ENCODE peak calls at places on chromosome 12, in eight cellular contexts. J is foreskin fibroblast, V is foreskin keratinocyte, M is activated gamma-delta T cell treated with Interleukin-2 at 50 U/mL for 16 hours, U is astrocyte of the hippocampus, Y is GM10248, S is NCI-H1105 treated with DMSO at 0.1 percent for 48 hours, B is substantia nigra. W is an unnamed sample.

GRCh38 chr12:6684609-6685008 is 4.6 kb downstream of the ZNF384 start:
- DNase-seq in J (peak), V (no peak), M (no peak), U (no peak), Y (no peak), S (peak), B (no peak), W (peak)

GRCh38 chr12:49198431-49199155 is 9.7 kb upstream of the TUBA1A start:
- DNase-seq in J (peak), V (peak), M (no peak), U (peak), Y (no peak), S (peak), B (peak), W (peak)

GRCh38 chr12:48998497-48999353 is 450 bp downstream of the DDN start:
- DNase-seq in J (peak), V (no peak), M (no peak), U (peak), Y (peak), S (no peak), B (no peak), W (peak)

GRCh38 chr12:90253674-90254181 is 545.1 kb upstream of the ATP2B1 start:
- DNase-seq in J (peak), V (peak), M (peak), U (peak), Y (peak), S (no peak), B (no peak), W (peak)

GRCh38 chr12:6294533-6295186 is 15.8 kb upstream of the PLEKHG6 start:
- DNase-seq in J (no peak), V (no peak), M (no peak), U (no peak), Y (no peak), S (no peak), B (no peak), W (no peak)

GRCh38 chr12:49027846-49028245 is 9.3 kb upstream of the PRKAG1 start:
- DNase-seq in J (no peak), V (no peak), M (no peak), U (no peak), Y (no peak), S (no peak), B (no peak), W (no peak)

GRCh38 chr12:54426690-54427089 is 7.6 kb upstream of the ITGA5 start:
- DNase-seq in J (no peak), V (no peak), M (no peak), U (no peak), Y (no peak), S (no peak), B (no peak), W (no peak)

GRCh38 chr12:102376251-102376747 is 104.1 kb downstream of the IGF1 start:
- DNase-seq in J (peak), V (no peak), M (no peak), U (peak), Y (no peak), S (no peak), B (no peak), W (no peak)

GRCh38 chr12:117105902-117106301 is 6.7 kb upstream of the TESC start:
- DNase-seq in J (no peak), V (no peak), M (peak), U (no peak), Y (no peak), S (no peak), B (no peak), W (no peak)

GRCh38 chr12:13103391-13104033 is at the start of gene GSG1:
- DNase-seq in J (peak), V (peak), M (no peak), U (no peak), Y (no peak), S (no peak), B (no peak), W (peak)

GRCh38 chr12:20050166-20050565 is 318.2 kb upstream of the PDE3A start:
- DNase-seq in J (peak), V (no peak), M (no peak), U (peak), Y (no peak), S (no peak), B (no peak), W (peak)

GRCh38 chr12:88947486-88948043 is 367.3 kb upstream of the KITLG start:
- DNase-seq in J (no peak), V (no peak), M (no peak), U (no peak), Y (no peak), S (peak), B (no peak), W (no peak)

GRCh38 chr12:76341436-76342030 is 6.7 kb downstream of the BBS10 start:
- DNase-seq in J (peak), V (peak), M (no peak), U (no peak), Y (no peak), S (no peak), B (no peak), W (no peak)

GRCh38 chr12:33825986-33826602 is 196.2 kb upstream of the ALG10 start:
- DNase-seq in J (no peak), V (no peak), M (no peak), U (no peak), Y (no peak), S (peak), B (no peak), W (no peak)

GRCh38 chr12:32413412-32413811 is 14.1 kb downstream of the FGD4 start:
- DNase-seq in J (no peak), V (no peak), M (no peak), U (no peak), Y (no peak), S (no peak), B (no peak), W (no peak)

GRCh38 chr12:105882404-105882803 is 256.4 kb downstream of the NUAK1 start:
- DNase-seq in J (no peak), V (no peak), M (no peak), U (peak), Y (no peak), S (no peak), B (no peak), W (peak)

GRCh38 chr12:77957034-77957433 is 126.3 kb downstream of the NAV3 start:
- DNase-seq in J (no peak), V (no peak), M (no peak), U (no peak), Y (no peak), S (no peak), B (no peak), W (no peak)

GRCh38 chr12:27220057-27220987 is 23.8 kb upstream of the STK38L start:
- DNase-seq in J (peak), V (peak), M (no peak), U (no peak), Y (peak), S (no peak), B (no peak), W (peak)

GRCh38 chr12:52249041-52249461 is 16.0 kb downstream of the KRT7 start:
- DNase-seq in J (no peak), V (no peak), M (no peak), U (peak), Y (no peak), S (no peak), B (peak), W (peak)

GRCh38 chr12:53063708-53064612 is 14.1 kb downstream of the TNS2 start:
- DNase-seq in J (peak), V (no peak), M (no peak), U (peak), Y (no peak), S (no peak), B (no peak), W (peak)

GRCh38 chr12:2268478-2269286 is 215.9 kb downstream of the CACNA1C start:
- DNase-seq in J (peak), V (peak), M (no peak), U (peak), Y (no peak), S (no peak), B (no peak), W (peak)

GRCh38 chr12:8661016-8661415 is 1.6 kb downstream of the MFAP5 start:
- DNase-seq in J (no peak), V (no peak), M (no peak), U (peak), Y (no peak), S (no peak), B (no peak), W (no peak)

GRCh38 chr12:46948936-46949555 is 123.2 kb upstream of the SLC38A4 start:
- DNase-seq in J (peak), V (no peak), M (no peak), U (no peak), Y (no peak), S (no peak), B (no peak), W (no peak)

GRCh38 chr12:96218989-96219678 is 25.0 kb downstream of the ELK3 start:
- DNase-seq in J (no peak), V (peak), M (no peak), U (no peak), Y (no peak), S (no peak), B (no peak), W (no peak)

GRCh38 chr12:65834146-65834935 is 10.1 kb downstream of the HMGA2 start:
- DNase-seq in J (no peak), V (no peak), M (no peak), U (no peak), Y (no peak), S (no peak), B (no peak), W (no peak)

GRCh38 chr12:54937376-54937775 is 47.2 kb downstream of the TESPA1 start:
- DNase-seq in J (no peak), V (no peak), M (no peak), U (no peak), Y (no peak), S (no peak), B (no peak), W (no peak)

GRCh38 chr12:113111247-113111646 is 24.3 kb downstream of the RASAL1 start:
- DNase-seq in J (no peak), V (no peak), M (no peak), U (no peak), Y (no peak), S (no peak), B (no peak), W (no peak)